ENCODE peak calls at places on chromosomes 3 and 15, in four cellular contexts. F, D, T and G are unnamed samples. For H3K9me3 and H3K4me1, the result is how much of the 10 kb centered on the place peaks cover.

GRCh38 chr15:35674873-35675781 is 129.2 kb upstream of the DPH6 start:
- DNase-seq in F (no peak), T (no peak), D (no peak), G (peak)

GRCh38 chr3:58287354-58287753 is 18.7 kb upstream of the RPP14 start:
- DNase-seq in F (no peak), D (no peak), T (no peak), G (no peak)

GRCh38 chr3:147383617-147384016 is 22.7 kb downstream of the ZIC4 start:
- DNase-seq in D (no peak), F (no peak), T (no peak), G (no peak)

GRCh38 chr15:100732359-100733055 is 130.1 kb downstream of the ASB7 start:
- DNase-seq in D (no peak), T (no peak), F (no peak), G (peak)

GRCh38 chr3:124221286-124221821 is 229.4 kb upstream of the ROPN1 start:
- DNase-seq in T (no peak), D (no peak), F (no peak), G (peak)

GRCh38 chr15:82646250-82647044 is 716 bp downstream of the CPEB1 start:
- DNase-seq in D (peak), F (no peak), T (no peak), G (no peak)

GRCh38 chr3:94307588-94307987 is 244.7 kb downstream of the NSUN3 start:
- DNase-seq in F (no peak), D (no peak), T (no peak), G (no peak)

GRCh38 chr3:31952205-31952604 is 28.9 kb downstream of the OSBPL10 start:
- DNase-seq in D (no peak), F (no peak), T (no peak), G (no peak)

GRCh38 chr15:93121994-93122910 is 33.2 kb upstream of the RGMA start:
- DNase-seq in D (no peak), F (no peak), T (no peak), G (no peak)

GRCh38 chr3:166444756-166445155 is 607.5 kb upstream of the BCHE start:
- DNase-seq in D (no peak), F (no peak), T (no peak), G (peak)

GRCh38 chr15:72341361-72341760 is 21.4 kb upstream of the CELF6 start:
- DNase-seq in T (no peak), D (no peak), F (no peak), G (no peak)

GRCh38 chr3:136070953-136071949 is 105.7 kb downstream of the PPP2R3A start:
- DNase-seq in D (no peak), F (no peak), T (no peak), G (peak)

GRCh38 chr3:22039156-22039555 is 288.1 kb upstream of the ZNF385D start:
- DNase-seq in D (no peak), T (no peak), F (no peak), G (no peak)

GRCh38 chr3:193843447-193844301 is 250.7 kb downstream of the OPA1 start:
- DNase-seq in T (peak), D (peak), F (no peak), G (no peak)

GRCh38 chr3:175940243-175940642 is 1081.1 kb downstream of the NAALADL2 start:
- DNase-seq in T (no peak), D (no peak), F (no peak), G (peak)

GRCh38 chr3:100023150-100023549 is 91.2 kb downstream of the FILIP1L start:
- DNase-seq in T (peak), D (no peak), F (no peak), G (peak)

GRCh38 chr15:58517252-58517681 is 85.5 kb downstream of the LIPC start:
- DNase-seq in D (no peak), F (no peak), T (no peak), G (no peak)

GRCh38 chr15:31332681-31333071 is 6.0 kb downstream of the KLF13 start:
- DNase-seq in D (no peak), F (no peak), T (no peak), G (no peak)

GRCh38 chr3:174662653-174663052 is 196.5 kb upstream of the NAALADL2 start:
- DNase-seq in D (no peak), F (no peak), T (no peak), G (no peak)

GRCh38 chr3:79139395-79140060 is 628.3 kb downstream of the ROBO1 start:
- DNase-seq in D (no peak), F (no peak), T (no peak), G (peak)

GRCh38 chr15:56725386-56725785 is 7.9 kb downstream of the ZNF280D start:
- DNase-seq in F (no peak), D (no peak), T (no peak), G (no peak)

GRCh38 chr3:65408531-65409181 is 630.1 kb downstream of the MAGI1 start:
- DNase-seq in T (no peak), D (no peak), F (no peak), G (no peak)

GRCh38 chr3:54079729-54080128 is 42.6 kb upstream of the CACNA2D3 start:
- DNase-seq in D (no peak), F (no peak), T (no peak), G (no peak)

GRCh38 chr3:129324855-129325254 is 46.2 kb downstream of the HMCES start:
- DNase-seq in D (no peak), T (no peak), F (no peak), G (no peak)

GRCh38 chr15:87633471-87633870 is 623.1 kb downstream of the NTRK3 start:
- DNase-seq in T (no peak), D (no peak), F (no peak), G (no peak)

GRCh38 chr3:46935989-46936620 is 40.4 kb downstream of the CCDC12 start:
- DNase-seq in T (no peak), D (no peak), F (no peak), G (no peak)

GRCh38 chr3:158711886-158712285 is 20.4 kb downstream of the RARRES1 start:
- DNase-seq in T (no peak), D (no peak), F (peak), G (peak)

GRCh38 chr15:77506311-77507150 is 85.8 kb downstream of the HMG20A start:
- DNase-seq in D (peak), F (no peak), T (no peak), G (no peak)

GRCh38 chr3:127035672-127036071 is 52.8 kb downstream of the PLXNA1 start:
- DNase-seq in D (no peak), T (no peak), F (peak), G (peak)

GRCh38 chr3:12159227-12159601 is 502 bp upstream of the TIMP4 start:
- DNase-seq in D (no peak), T (no peak), F (no peak), G (no peak)

DNA sequence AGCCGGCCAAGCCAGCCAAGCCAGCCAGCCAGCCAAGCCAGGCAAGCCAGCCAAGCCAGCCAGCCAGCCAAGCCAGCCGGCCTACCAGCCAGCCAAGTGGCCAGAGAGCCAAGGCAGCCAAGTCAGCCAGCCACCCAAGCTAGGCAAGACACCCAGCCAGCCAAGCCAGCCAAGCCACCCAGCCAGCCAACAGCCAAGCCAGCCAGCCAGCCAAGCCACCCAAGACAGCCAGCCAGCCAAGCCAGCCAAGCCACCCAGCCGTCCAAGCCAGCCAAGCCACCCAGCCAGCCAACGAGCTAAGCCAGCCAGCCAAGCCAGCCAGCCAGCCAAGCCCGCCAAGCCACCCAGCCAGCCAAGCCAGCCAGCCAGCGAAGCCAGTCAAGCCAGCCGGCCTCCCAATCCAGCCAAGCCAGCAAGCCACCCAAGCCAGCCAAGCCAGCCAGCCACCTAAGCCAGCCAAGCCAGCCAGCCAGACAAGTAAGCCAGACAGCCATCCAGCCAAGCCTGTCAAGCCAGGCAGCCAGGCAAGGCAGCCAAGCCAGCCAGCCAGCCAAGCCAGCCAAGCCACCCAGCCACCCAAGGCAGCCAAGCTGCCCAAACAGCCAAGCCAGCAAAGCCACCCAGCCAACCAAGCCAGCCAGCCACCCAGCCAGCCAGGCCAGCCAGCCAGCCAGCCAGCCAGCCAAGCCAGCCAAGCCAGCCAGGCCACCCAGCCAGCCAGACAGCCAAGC is 200.5 kb downstream of the GOLGA6L6 start:
- DNase-seq in D (peak), T (no peak), F (no peak), G (no peak)
- H3K9me3 ChIP-seq in D (under half), T (half or more), F (half or more), G (half or more)

DNA sequence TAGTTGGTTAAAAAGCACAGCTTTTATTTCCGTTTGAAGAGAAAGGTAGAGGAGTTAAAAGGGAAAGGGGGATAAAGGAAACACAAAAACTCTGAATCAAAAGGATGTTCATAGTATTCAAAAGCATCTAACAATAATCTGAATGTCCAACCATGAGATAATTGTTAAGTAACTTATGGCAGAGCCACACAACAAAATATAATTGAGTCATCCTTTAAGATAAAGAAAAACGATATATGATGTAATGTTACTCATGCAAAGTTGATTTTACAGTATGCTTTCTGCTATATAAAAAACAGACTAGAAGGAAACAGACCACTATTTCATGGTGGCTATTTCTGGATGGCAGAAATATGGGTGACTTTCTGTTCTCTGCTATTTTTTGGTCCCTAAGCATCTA is 3.9 kb downstream of the XPC start:
- DNase-seq in T (no peak), D (no peak), F (no peak), G (peak)
- H3K4me1 ChIP-seq in T (under half), D (under half), F (half or more), G (under half)

DNA sequence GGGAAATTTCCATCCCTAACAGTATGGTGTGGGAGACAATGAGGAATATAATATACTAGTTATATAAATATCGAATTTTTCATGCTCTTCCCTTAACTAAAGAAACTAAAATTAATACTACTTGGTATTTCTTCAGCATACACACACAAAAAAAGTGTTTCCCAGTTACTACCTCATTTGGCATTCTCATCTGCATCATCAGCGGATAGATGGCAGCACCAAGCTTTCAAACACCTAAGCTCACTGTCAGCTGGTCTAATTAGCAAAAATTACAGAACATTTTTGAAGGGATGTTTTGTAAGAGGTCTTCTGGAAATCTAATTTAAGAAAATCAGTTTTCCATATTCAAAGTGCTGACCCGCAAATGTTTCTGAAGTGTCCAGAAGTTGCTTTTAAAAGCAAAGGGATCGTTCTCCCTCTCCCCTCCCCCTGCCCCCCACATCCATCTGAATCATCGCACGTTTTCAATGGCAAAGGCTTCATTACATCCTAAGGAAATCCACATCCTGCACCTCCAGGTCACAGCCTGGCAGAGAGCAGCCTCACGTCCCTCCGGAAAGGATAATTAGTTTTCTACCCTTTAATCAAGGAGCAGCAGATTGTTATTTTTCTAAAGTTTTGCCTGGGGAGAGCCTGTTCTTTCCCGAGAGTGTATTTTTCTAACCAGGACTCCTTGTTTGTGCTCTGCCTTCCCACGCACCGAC is 86.1 kb upstream of the SPATA12 start:
- DNase-seq in T (no peak), D (no peak), F (no peak), G (no peak)
- TF ChIP-seq MAZ in T (no peak), D (no peak), F (no peak), G (no peak)

DNA sequence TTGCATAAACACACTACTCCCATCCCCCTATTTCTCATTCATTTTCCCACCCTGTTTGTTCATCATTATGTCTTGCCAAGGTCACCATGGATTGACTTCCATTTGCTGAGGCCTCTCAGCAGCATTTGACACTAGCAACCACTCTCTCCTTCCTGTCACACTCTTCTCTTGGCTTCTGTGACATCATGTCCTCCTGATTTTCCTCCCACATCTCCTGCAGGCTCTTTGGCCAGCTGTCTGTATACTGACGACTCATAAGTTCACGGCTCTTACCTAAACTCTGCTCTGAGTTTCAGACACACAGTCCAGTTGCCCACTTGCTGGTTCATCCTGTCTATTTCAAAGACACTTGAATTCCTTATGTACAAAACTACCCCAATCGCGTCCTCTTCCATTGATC is 70.1 kb upstream of the SMAD3 start:
- DNase-seq in F (no peak), D (no peak), T (no peak), G (peak)
- H3K9me3 ChIP-seq in F (under half), D (under half), T (under half), G (under half)